ENCODE peak calls at places on chromosomes 12 and 14, in four cellular contexts. Y is lower leg skin, Z is A549, M is sigmoid colon. J is an unnamed sample.

GRCh38 chr14:52360831-52361230 is 46.7 kb downstream of the PTGER2 start:
- DNase-seq in Y (no peak), M (peak), Z (no peak), J (peak)

GRCh38 chr12:7844131-7844530 is 28.6 kb downstream of the SLC2A14 start:
- DNase-seq in Z (no peak), M (no peak), Y (no peak), J (peak)

GRCh38 chr12:89417246-89417977 is 65.1 kb upstream of the DUSP6 start:
- DNase-seq in Y (no peak), Z (no peak), M (no peak), J (peak)

GRCh38 chr14:21534576-21534975 is 8.4 kb upstream of the SALL2 start:
- DNase-seq in Z (no peak), M (no peak), Y (no peak), J (no peak)

GRCh38 chr12:31959701-31960391 is 631 bp downstream of the RESF1 start:
- DNase-seq in Y (peak), Z (peak), M (peak), J (peak)

GRCh38 chr14:23306113-23306411 is 571 bp upstream of the BCL2L2 start:
- DNase-seq in M (no peak), Y (no peak), Z (no peak), J (no peak)

GRCh38 chr12:51678086-51678724 is 87.2 kb downstream of the SCN8A start:
- DNase-seq in Z (peak), Y (no peak), M (no peak), J (peak)

GRCh38 chr14:71206766-71207371 is 299.6 kb downstream of the PCNX1 start:
- DNase-seq in Z (peak), Y (peak), M (peak), J (peak)

GRCh38 chr14:53808042-53808441 is 148.6 kb downstream of the BMP4 start:
- DNase-seq in Y (no peak), Z (no peak), M (no peak), J (no peak)

GRCh38 chr12:5015711-5016492 is 27.8 kb upstream of the KCNA5 start:
- DNase-seq in Z (no peak), M (no peak), Y (no peak), J (no peak)

GRCh38 chr14:101377069-101377468 is 184.2 kb upstream of the DIO3 start:
- DNase-seq in M (no peak), Z (no peak), Y (peak), J (no peak)

GRCh38 chr14:95895720-95896119 is 19.1 kb downstream of the TUNAR start:
- DNase-seq in Z (peak), Y (no peak), M (no peak), J (no peak)

GRCh38 chr12:46134205-46134811 is 134.5 kb downstream of the SLC38A1 start:
- DNase-seq in M (no peak), Y (no peak), Z (no peak), J (no peak)

GRCh38 chr14:105294142-105294597 is 6.6 kb downstream of the BRF1 start:
- DNase-seq in M (no peak), Z (no peak), Y (no peak), J (peak)

GRCh38 chr12:5589055-5589454 is 157.1 kb downstream of the NTF3 start:
- DNase-seq in Z (no peak), Y (no peak), M (no peak), J (no peak)

GRCh38 chr14:30389901-30390394 is 169.0 kb upstream of the G2E3 start:
- DNase-seq in Y (no peak), M (no peak), Z (no peak), J (no peak)

GRCh38 chr14:75141967-75142366 is 15.1 kb upstream of the NEK9 start:
- DNase-seq in Z (no peak), Y (no peak), M (no peak), J (peak)

GRCh38 chr14:54776361-54777001 is 126.1 kb downstream of the GCH1 start:
- DNase-seq in Y (peak), M (peak), Z (no peak), J (peak)

GRCh38 chr12:39905152-39905551 is 200.7 kb downstream of the SLC2A13 start:
- DNase-seq in Z (no peak), Y (peak), M (peak), J (peak)

GRCh38 chr12:75986001-75986739 is 45.4 kb downstream of the PHLDA1 start:
- DNase-seq in Z (no peak), Y (no peak), M (no peak), J (no peak)

GRCh38 chr12:120362516-120363273 is 6.3 kb downstream of the MSI1 start:
- DNase-seq in Y (no peak), Z (no peak), M (no peak), J (no peak)

GRCh38 chr12:120359159-120359527 is 9.8 kb downstream of the MSI1 start:
- DNase-seq in M (no peak), Y (no peak), Z (no peak), J (no peak)

GRCh38 chr12:120363274-120363855 is 5.6 kb downstream of the MSI1 start:
- DNase-seq in Y (no peak), Z (no peak), M (no peak), J (no peak)

GRCh38 chr12:120364487-120364886 is 4.5 kb downstream of the MSI1 start:
- DNase-seq in Y (no peak), Z (no peak), M (no peak), J (no peak)

DNA sequence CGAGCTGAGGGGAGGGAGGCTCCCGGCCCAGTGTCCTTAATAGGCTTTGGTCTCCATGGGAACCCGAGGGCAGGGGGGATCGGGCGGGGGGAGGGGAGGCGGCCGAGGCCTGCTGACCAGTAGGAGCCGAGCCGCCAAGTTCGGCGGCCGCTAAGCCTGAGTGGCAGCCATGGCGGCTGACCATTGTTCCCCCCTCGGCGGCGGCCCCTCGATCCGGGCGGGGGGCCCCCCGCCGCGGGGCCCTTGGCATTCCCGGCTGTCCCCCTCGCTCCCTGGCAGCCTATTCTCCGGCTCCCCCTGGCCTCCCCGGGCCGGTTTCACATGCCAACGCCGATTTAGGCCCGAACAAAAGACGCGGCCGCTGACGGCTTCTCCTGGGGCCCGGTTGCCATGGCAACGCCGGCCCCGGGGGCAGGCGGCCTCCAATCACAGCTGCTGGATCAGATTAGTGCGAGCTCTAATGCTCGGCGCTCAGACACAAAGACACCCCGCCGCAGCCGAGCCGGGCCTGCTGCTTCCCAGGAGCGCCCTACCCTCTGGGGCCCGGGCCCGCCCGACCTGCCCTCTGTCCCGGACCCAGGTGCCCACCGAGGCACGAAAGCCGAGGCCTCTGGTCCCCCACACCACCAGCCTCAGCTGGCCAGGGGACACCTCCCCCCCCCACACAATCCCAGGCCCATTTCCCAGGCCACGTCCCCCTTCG is 7.3 kb downstream of the MSI1 start:
- DNase-seq in Y (no peak), Z (no peak), M (peak), J (peak)
- H3K4me3 ChIP-seq in Y (no peak), Z (no peak), M (peak), J (peak)

GRCh38 chr12:65925626-65926025 is 101.3 kb downstream of the HMGA2 start:
- DNase-seq in Z (no peak), Y (no peak), M (no peak), J (no peak)

GRCh38 chr12:65922077-65922476 is 97.8 kb downstream of the HMGA2 start:
- DNase-seq in Z (no peak), M (no peak), Y (no peak), J (no peak)

GRCh38 chr12:65918057-65918456 is 93.8 kb downstream of the HMGA2 start:
- DNase-seq in Z (no peak), M (no peak), Y (no peak), J (no peak)

GRCh38 chr12:65926119-65927004 is 102.1 kb downstream of the HMGA2 start:
- DNase-seq in M (no peak), Y (no peak), Z (no peak), J (no peak)

DNA sequence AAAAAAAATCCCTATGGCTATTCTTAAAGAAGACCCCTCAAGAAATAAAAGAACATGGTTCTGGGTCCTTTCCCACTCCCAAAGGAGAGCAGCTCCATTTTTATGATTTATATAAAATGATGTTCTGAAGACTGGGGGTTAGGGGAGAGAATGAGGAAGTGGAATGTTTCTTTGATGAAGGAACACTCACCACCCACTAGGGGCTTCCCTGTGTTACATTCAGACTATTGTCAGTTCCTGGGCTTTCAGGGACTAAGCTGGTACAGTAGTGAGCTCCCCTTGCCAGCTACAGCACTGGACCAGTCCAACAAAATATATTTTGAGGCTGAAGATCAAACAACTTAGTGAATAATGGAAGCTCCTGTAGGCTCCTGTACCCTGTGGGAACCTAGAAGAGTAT is 98.9 kb downstream of the HMGA2 start:
- DNase-seq in M (no peak), Z (no peak), Y (no peak), J (no peak)
- TF ChIP-seq CTCF in M (no peak), Z (no peak), Y (no peak), J (no peak)

GRCh38 chr12:124160102-124160501 is 134.8 kb upstream of the RFLNA start:
- DNase-seq in M (no peak), Y (no peak), Z (no peak), J (no peak)
- H3K4me3 ChIP-seq in M (no peak), Y (no peak), Z (no peak), J (no peak)

GRCh38 chr14:91439345-91439744 is 21.7 kb upstream of the CCDC88C start:
- DNase-seq in M (no peak), Z (no peak), Y (no peak), J (no peak)
- TF ChIP-seq CTCF in M (no peak), Z (no peak), Y (no peak), J (no peak)

DNA sequence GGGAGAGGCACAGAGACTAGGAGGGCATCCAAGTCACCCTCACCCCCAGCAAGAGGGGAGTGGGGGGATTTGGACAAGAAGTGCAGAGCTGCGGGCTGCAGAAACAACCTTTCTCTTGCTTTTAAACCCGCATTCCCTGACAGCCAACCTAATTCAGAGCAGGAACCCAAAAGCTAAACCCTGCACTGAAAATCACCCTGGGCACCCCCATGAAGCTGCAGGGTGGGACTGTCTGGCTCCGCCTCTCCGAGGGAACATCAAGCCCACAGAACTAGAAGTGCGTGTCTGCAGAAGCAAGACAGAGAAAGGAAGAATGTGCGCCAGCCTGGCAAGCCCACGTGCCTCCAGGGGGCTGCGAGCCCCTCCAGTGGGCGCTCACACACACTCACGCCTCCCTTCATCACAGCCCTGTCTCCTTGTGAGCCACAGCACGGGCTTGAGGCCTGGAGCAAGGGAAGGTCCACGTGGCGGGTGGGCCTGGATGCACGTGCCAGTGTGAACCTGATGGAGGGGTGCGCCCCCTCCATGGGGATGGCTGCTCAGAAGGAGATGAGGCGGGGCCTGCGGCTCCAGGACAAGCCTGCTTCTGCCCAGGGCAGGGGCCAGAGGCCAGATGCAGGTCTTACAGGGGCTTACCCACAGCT is 27.8 kb upstream of the PNMA1 start:
- DNase-seq in Z (no peak), M (peak), Y (peak), J (no peak)
- H3K4me3 ChIP-seq in Z (peak), M (peak), Y (no peak), J (peak)

DNA sequence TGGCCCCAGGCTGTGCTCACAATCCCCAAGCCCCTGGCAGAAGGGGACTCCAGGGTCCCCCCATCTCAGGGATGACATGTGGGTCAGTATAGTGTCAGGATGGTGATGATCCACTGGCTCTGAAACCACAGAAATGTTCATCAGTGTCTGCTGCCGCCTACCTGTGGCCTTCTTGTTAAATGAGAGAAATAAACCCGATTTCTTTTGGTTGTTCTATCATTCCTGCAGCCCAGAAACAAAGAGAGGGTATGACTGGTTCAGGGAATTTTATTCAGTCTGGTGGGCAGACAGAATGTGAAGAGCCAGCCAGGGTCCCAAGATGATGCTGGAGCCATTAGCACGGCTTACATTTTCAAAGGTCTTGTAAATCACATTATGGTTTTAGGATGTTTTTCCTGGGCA is 86.6 kb downstream of the CRADD start:
- DNase-seq in Z (no peak), Y (no peak), M (no peak), J (no peak)
- TF ChIP-seq CTCF in Z (peak), Y (no peak), M (no peak), J (no peak)

GRCh38 chr12:27824126-27824842 is 44.2 kb upstream of the MANSC4 start:
- DNase-seq in Z (no peak), M (no peak), Y (no peak), J (no peak)
- H3K4me3 ChIP-seq in Z (no peak), M (no peak), Y (no peak), J (no peak)

GRCh38 chr12:69238589-69239285 is 632 bp upstream of the CPSF6 start:
- DNase-seq in Z (no peak), M (no peak), Y (no peak), J (peak)
- TF ChIP-seq CTCF in Z (no peak), M (no peak), Y (no peak), J (no peak)

GRCh38 chr12:104386461-104386860 is 70.3 kb upstream of the CHST11 start:
- DNase-seq in Y (peak), Z (no peak), M (no peak), J (no peak)
- H3K4me3 ChIP-seq in Y (no peak), Z (no peak), M (no peak), J (no peak)

GRCh38 chr12:9047105-9047504 is 57.8 kb downstream of the KLRG1 start:
- DNase-seq in M (no peak), Y (no peak), Z (no peak), J (no peak)

GRCh38 chr12:9048930-9049329 is 59.6 kb downstream of the KLRG1 start:
- DNase-seq in Z (no peak), M (no peak), Y (no peak), J (no peak)

GRCh38 chr12:9051156-9051545 is 61.8 kb downstream of the KLRG1 start:
- DNase-seq in Z (no peak), M (no peak), Y (no peak), J (no peak)

GRCh38 chr12:9050521-9051155 is 61.3 kb downstream of the KLRG1 start:
- DNase-seq in Z (no peak), Y (no peak), M (no peak), J (no peak)

DNA sequence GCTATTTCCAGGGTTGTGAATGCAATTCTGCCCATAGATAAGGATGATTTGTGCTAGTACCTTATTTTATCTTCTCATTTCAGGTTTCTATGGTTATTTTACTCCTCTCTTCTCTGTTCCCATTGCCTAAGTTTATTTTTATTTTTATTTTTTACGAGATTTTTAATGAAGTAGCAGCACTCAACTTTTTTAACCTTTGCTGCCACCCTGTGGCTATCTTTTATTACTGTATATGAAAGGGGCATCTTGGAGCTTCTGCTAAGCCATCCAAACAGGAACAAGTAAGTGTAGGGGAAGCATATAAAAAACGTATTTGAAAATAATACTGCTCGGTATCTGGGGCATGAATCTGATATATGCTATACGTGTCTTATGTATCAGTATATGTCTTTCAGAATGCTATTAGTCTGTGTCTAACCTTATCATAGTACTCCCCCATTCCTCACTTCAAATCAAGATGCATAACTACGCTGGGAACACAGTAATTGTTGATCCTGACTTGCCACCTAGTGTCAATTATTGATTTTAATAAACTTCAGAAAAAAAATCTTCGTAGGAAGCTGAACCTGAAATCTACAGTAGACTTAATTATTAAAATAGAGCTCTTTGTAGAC is 60.3 kb downstream of the KLRG1 start:
- DNase-seq in M (no peak), Y (no peak), Z (peak), J (peak)
- TF ChIP-seq CTCF in M (no peak), Y (no peak), Z (peak), J (peak)